ENCODE peak calls at places on chromosomes 5 and 9, in ten cellular contexts. D is heart right ventricle; G is thoracic aorta; R is CD8-positive, alpha-beta T cell; V is kidney epithelial cell; T is body of pancreas; X is hepatocyte; M is ascending aorta; I is breast epithelium; S is fibroblast of lung. W is an unnamed sample.

GRCh38 chr9:37996812-37997202 is 72.2 kb downstream of the SHB start:
- DNase-seq in T (no peak), G (no peak), V (no peak), S (no peak), X (no peak), D (no peak), M (no peak), I (no peak), R (no peak), W (no peak)

GRCh38 chr9:12784461-12785250 is 9.8 kb downstream of the LURAP1L start:
- DNase-seq in M (peak), S (peak), D (no peak), G (peak), I (peak), R (no peak), X (peak), V (peak), T (peak), W (peak)

GRCh38 chr9:113488490-113488889 is 25.0 kb downstream of the RGS3 start:
- DNase-seq in T (no peak), X (no peak), M (peak), S (peak), R (no peak), D (peak), I (no peak), V (no peak), G (peak), W (no peak)

GRCh38 chr9:33921967-33922895 is 105.3 kb downstream of the UBE2R2 start:
- DNase-seq in I (no peak), M (no peak), X (peak), G (no peak), D (no peak), R (no peak), T (no peak), V (no peak), S (peak), W (no peak)

GRCh38 chr5:79857692-79858091 is 133.4 kb downstream of the MTX3 start:
- DNase-seq in M (no peak), D (no peak), R (no peak), V (no peak), S (no peak), G (no peak), X (no peak), T (no peak), I (no peak), W (no peak)

GRCh38 chr5:7857918-7858632 is 7.1 kb upstream of the CFAP90 start:
- DNase-seq in S (no peak), M (no peak), V (no peak), I (no peak), R (no peak), G (no peak), X (no peak), T (no peak), D (no peak), W (no peak)

GRCh38 chr9:126147620-126148522 is 178.8 kb upstream of the MVB12B start:
- DNase-seq in S (no peak), M (no peak), I (no peak), R (no peak), V (no peak), D (no peak), X (no peak), T (no peak), G (no peak), W (no peak)

GRCh38 chr5:133109655-133110483 is 58.1 kb downstream of the HSPA4 start:
- DNase-seq in I (no peak), X (no peak), M (peak), G (no peak), V (no peak), T (no peak), D (no peak), S (no peak), R (no peak), W (no peak)

GRCh38 chr5:146622391-146622790 is 106.4 kb upstream of the GPR151 start:
- DNase-seq in S (no peak), G (no peak), T (no peak), D (no peak), M (no peak), R (no peak), I (no peak), X (no peak), V (no peak), W (no peak)

GRCh38 chr5:75890546-75890945 is 173.3 kb upstream of the POC5 start:
- DNase-seq in R (no peak), X (no peak), G (no peak), D (no peak), S (no peak), M (no peak), I (no peak), T (no peak), V (no peak), W (no peak)

GRCh38 chr9:14924821-14925220 is 14.6 kb upstream of the FREM1 start:
- DNase-seq in X (no peak), V (no peak), S (peak), I (no peak), R (no peak), D (no peak), G (no peak), T (no peak), M (no peak), W (peak)

GRCh38 chr5:10192309-10192708 is 57.4 kb downstream of the ATPSCKMT start:
- DNase-seq in S (peak), M (no peak), R (no peak), X (no peak), T (no peak), V (peak), D (no peak), G (no peak), I (no peak), W (peak)

GRCh38 chr9:21558627-21559401 is 76.7 kb upstream of the IFNE start:
- DNase-seq in T (no peak), I (no peak), D (peak), M (no peak), X (no peak), V (no peak), G (no peak), R (no peak), S (peak), W (no peak)

GRCh38 chr5:569358-569867 is 42.7 kb upstream of the CEP72 start:
- DNase-seq in T (no peak), X (no peak), G (no peak), R (no peak), I (no peak), S (no peak), D (no peak), M (no peak), V (no peak), W (no peak)

GRCh38 chr5:109825450-109825849 is 135.7 kb downstream of the MAN2A1 start:
- DNase-seq in V (no peak), I (no peak), T (no peak), X (no peak), S (no peak), D (no peak), R (no peak), G (no peak), M (no peak), W (no peak)

GRCh38 chr9:86494644-86495081 is 140.5 kb upstream of the TUT7 start:
- DNase-seq in G (no peak), M (no peak), X (no peak), S (peak), I (no peak), R (no peak), V (peak), D (no peak), T (no peak), W (peak)

GRCh38 chr5:110477923-110478322 is 248.5 kb downstream of the TMEM232 start:
- DNase-seq in S (no peak), I (no peak), X (no peak), V (no peak), R (no peak), G (no peak), T (no peak), D (no peak), M (no peak), W (peak)

GRCh38 chr9:91106415-91106814 is 255.3 kb downstream of the AUH start:
- DNase-seq in G (no peak), D (no peak), R (no peak), S (no peak), X (no peak), V (no peak), T (no peak), I (no peak), M (no peak), W (no peak)

GRCh38 chr5:10601246-10602030 is 37.6 kb downstream of the ANKRD33B start:
- DNase-seq in G (peak), V (peak), X (peak), T (peak), I (peak), D (peak), S (peak), M (peak), R (no peak), W (no peak)

GRCh38 chr5:10286552-10287227 is 21.0 kb downstream of the CMBL start:
- DNase-seq in I (no peak), V (no peak), R (no peak), S (peak), X (no peak), G (no peak), M (no peak), D (no peak), T (no peak), W (no peak)

GRCh38 chr5:115579747-115580173 is 22.5 kb downstream of the TICAM2 start:
- DNase-seq in M (no peak), R (no peak), T (no peak), D (no peak), G (no peak), X (no peak), I (no peak), S (no peak), V (no peak), W (no peak)

GRCh38 chr5:174108765-174109164 is 63.3 kb downstream of the NSG2 start:
- DNase-seq in S (no peak), V (no peak), D (no peak), G (no peak), I (no peak), T (no peak), R (no peak), X (no peak), M (no peak), W (no peak)

GRCh38 chr5:179803651-179804598 is 2.7 kb downstream of the MGAT4B start:
- DNase-seq in I (no peak), X (peak), D (no peak), T (no peak), S (no peak), M (peak), V (no peak), G (no peak), R (no peak), W (no peak)

GRCh38 chr9:131661954-131662621 is 77.8 kb downstream of the RAPGEF1 start:
- DNase-seq in M (no peak), I (no peak), X (no peak), R (peak), D (no peak), V (no peak), T (no peak), G (no peak), S (no peak), W (no peak)

GRCh38 chr5:166961028-166961427 is 1330.4 kb upstream of the WWC1 start:
- DNase-seq in S (peak), R (no peak), M (no peak), X (no peak), T (peak), I (no peak), D (no peak), G (no peak), V (no peak), W (no peak)

GRCh38 chr5:33233013-33233463 is 207.7 kb upstream of the TARS1 start:
- DNase-seq in S (peak), D (no peak), R (no peak), M (no peak), V (no peak), X (peak), T (no peak), G (no peak), I (no peak), W (no peak)

GRCh38 chr9:128103589-128103962 is 24.0 kb downstream of the PTGES2 start:
- DNase-seq in V (no peak), M (no peak), I (no peak), S (no peak), G (no peak), R (peak), T (no peak), X (peak), D (no peak), W (no peak)

GRCh38 chr5:131367219-131367860 is 103.5 kb downstream of the CDC42SE2 start:
- DNase-seq in G (no peak), R (no peak), D (no peak), I (no peak), V (no peak), T (no peak), X (no peak), S (peak), M (no peak), W (no peak)

GRCh38 chr5:179974946-179975712 is 67.4 kb upstream of the TBC1D9B start:
- DNase-seq in D (peak), X (peak), S (peak), G (no peak), M (no peak), R (no peak), I (no peak), V (no peak), T (peak), W (no peak)

GRCh38 chr9:5879419-5880181 is 11.1 kb upstream of the MLANA start:
- DNase-seq in G (no peak), M (no peak), I (no peak), D (no peak), T (no peak), R (no peak), V (peak), X (peak), S (peak), W (peak)

GRCh38 chr5:43154424-43154823 is 33.7 kb downstream of the ZNF131 start:
- DNase-seq in V (no peak), M (no peak), G (no peak), D (no peak), T (no peak), R (no peak), I (no peak), S (no peak), X (no peak), W (no peak)

GRCh38 chr9:504921-505821 is 290.5 kb downstream of the DOCK8 start:
- DNase-seq in R (no peak), M (no peak), T (peak), S (no peak), V (no peak), I (no peak), G (no peak), D (peak), X (peak), W (no peak)

DNA sequence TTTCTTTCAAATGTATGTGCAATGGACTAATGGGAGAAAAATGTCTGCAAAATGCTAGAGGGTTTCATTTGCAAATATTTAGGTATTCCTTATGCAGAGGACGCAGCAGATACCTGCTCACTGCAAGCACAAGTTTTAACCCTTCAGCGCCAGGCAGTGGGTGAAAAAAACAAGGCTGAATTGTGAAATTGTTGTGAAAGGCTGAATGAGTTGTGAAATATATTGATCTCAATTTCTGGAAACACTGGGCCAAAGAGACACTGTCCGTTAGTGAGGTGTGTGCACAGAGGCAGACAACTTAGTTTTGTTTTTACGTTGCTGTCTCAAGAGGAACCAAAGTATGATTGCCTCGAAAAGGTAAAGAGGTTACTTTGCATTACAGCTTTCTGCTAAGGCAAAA is 18.8 kb downstream of the FUBP3 start:
- DNase-seq in I (no peak), M (no peak), R (no peak), D (no peak), S (no peak), V (no peak), G (no peak), X (no peak), T (no peak), W (no peak)
- H3K4me3 ChIP-seq in I (no peak), M (no peak), R (no peak), D (no peak), S (no peak), V (no peak), G (no peak), X (no peak), T (no peak), W (no peak)

GRCh38 chr9:137244486-137245449 is 3.7 kb downstream of the TUBB4B start:
- DNase-seq in T (no peak), M (no peak), R (no peak), V (no peak), G (no peak), D (no peak), I (no peak), S (no peak), X (peak), W (no peak)
- TF ChIP-seq CTCF in T (no peak), M (no peak), R (no peak), V (peak), G (no peak), D (no peak), I (no peak), S (no peak), X (no peak), W (no peak)

DNA sequence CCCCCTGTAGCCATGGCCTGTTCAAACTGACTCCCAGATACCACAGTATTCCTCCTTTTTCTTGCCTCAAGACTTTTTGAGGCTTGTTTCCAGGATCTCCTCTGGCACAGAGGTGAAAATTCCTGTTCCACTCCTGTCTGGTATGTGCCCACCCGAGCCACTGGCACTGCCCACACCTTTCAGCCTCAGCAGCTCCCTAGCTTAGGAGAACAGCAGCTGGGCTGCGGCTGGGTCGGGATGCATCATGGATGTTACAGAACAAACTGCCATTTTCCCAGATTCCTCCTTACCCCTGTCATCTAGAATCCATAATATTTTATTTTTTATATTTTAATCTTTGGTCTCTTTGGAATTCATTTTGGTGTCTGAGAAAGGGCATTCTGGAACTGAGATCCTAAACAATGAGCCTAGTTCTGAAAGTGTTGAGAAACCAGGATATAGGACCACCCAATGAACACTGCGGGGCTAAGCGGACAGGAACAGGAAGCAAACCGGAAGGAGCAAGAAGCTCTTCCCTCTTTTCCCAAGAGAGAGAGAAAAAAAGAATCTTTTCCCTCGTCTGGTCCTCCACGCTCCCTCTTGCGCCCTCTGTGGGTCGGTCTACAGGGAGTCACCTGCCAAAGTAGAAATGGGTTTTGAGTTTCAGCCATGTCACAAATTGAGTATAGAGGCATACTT is 12.5 kb downstream of the OR2S2 start:
- DNase-seq in D (peak), S (peak), G (no peak), R (peak), V (peak), X (peak), I (peak), M (peak), T (peak), W (no peak)
- H3K4me3 ChIP-seq in D (no peak), S (peak), G (peak), R (no peak), V (no peak), X (no peak), I (peak), M (peak), T (no peak), W (no peak)

GRCh38 chr5:59479084-59479483 is 414.4 kb downstream of the PDE4D start:
- DNase-seq in G (no peak), S (no peak), R (no peak), T (no peak), X (no peak), I (no peak), V (no peak), D (no peak), M (no peak), W (no peak)
- TF ChIP-seq CTCF in G (no peak), S (no peak), R (no peak), T (no peak), X (no peak), I (no peak), V (no peak), D (no peak), M (no peak), W (no peak)

DNA sequence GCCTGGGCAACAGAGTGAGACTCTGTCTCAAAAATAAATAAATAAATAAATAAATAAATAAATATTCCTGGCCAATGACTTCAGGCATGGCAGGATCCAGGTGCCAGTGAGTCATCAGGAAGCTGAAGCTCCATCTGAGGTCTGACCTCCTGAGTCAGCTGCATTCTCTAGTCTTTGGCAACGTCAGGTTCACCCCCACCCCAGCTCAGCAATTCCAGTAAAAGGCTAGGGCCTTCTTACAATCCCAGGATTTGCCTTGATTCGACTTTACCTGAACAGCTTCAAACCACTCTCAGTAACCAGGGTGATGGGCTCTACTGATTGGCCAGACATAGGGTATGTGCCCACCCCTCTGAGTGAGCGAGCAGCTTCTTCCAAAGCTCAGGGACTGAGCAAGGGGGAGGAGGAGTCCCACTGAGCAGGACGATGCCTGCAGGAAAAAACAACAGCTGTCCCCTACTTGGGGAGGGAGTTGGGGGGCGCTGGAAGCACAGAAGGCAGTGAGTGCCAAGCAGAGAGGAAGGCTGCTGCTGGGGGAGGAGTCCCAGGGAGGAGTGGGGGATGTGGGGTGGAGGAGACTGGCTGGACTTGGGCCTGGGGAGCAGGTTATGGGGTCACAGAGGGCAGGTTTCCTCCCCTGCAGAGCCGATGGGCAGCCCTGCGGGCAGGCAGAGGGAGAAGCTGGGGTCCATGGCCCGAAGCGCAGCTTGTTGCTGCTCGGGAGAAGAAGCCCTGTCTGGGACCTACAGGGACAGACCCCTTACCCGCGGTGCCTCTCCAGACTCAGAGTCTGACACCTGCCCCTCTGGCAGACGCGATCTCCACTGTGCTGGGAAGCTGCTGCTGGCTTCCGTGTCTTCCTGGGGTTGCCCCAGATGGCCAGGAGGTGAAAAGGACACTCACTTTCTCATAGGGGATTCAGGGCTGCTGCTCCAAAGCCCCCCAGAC is 25.9 kb upstream of the UNC5A start:
- DNase-seq in I (peak), M (no peak), G (no peak), X (peak), V (peak), R (no peak), D (no peak), S (peak), T (no peak), W (peak)
- H3K4me3 ChIP-seq in I (no peak), M (no peak), G (no peak), X (no peak), V (no peak), R (no peak), D (no peak), S (no peak), T (no peak), W (no peak)

DNA sequence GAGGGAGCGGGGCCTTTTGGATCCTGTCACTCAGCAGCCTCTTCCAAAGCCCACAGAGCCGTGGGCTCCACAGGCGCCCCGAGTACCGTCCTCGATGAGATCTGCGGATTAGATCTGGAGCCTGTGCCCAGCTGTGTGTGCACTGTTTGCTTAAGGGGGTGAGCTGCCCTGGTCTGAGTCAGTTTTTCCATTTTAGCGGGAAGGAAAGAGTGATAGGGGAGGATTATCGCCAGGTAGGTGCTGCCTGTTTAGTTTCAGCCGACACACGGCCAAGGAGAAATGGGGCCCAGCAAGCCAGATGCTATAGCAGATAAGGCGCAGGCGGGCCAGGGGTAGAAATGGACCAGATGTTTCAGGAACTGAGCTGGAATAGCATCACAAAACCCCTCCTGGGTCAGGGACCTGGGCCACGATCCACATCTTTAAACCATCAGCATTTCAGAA is 18.1 kb downstream of the COL5A1 start:
- DNase-seq in M (no peak), I (no peak), S (no peak), R (no peak), G (no peak), X (peak), D (no peak), T (no peak), V (no peak), W (no peak)
- TF ChIP-seq CTCF in M (no peak), I (no peak), S (no peak), R (no peak), G (no peak), X (no peak), D (no peak), T (no peak), V (no peak), W (no peak)